ENCODE peak calls at places on chromosomes 16 and 17, in four cellular contexts. One of them, this sample, is unnamed.
A peak's percentile ranks its signal among the peaks of the same experiment; 100 is the strongest.

GRCh38 chr16:35841632-35842031 is 2382.2 kb downstream of the TP53TG3F start:
- DNase-seq in heart left ventricle: no peak
- DNase-seq in left ventricle myocardium inferior: no peak
- DNase-seq in lower lobe of right lung: no peak
- DNase-seq in this sample: no peak

GRCh38 chr17:80731255-80731840 is 186.7 kb downstream of the RPTOR start:
- DNase-seq in left ventricle myocardium inferior: no peak
- DNase-seq in heart left ventricle: no peak
- DNase-seq in lower lobe of right lung: no peak
- DNase-seq in this sample: no peak

GRCh38 chr17:38571833-38572274 is 33.9 kb downstream of the SRCIN1 start:
- DNase-seq in heart left ventricle: no peak
- DNase-seq in left ventricle myocardium inferior: no peak
- DNase-seq in lower lobe of right lung: no peak
- DNase-seq in this sample: no peak

GRCh38 chr16:84496991-84497390 is 7.5 kb downstream of the MEAK7 start:
- DNase-seq in lower lobe of right lung: no peak
- DNase-seq in heart left ventricle: no peak
- DNase-seq in left ventricle myocardium inferior: no peak
- DNase-seq in this sample: no peak

GRCh38 chr16:372584-372983 is 2.2 kb upstream of the MRPL28 start:
- DNase-seq in heart left ventricle: no peak
- DNase-seq in lower lobe of right lung: no peak
- DNase-seq in left ventricle myocardium inferior: no peak
- DNase-seq in this sample: no peak

GRCh38 chr17:39927928-39928867 is 666 bp downstream of the LRRC3C start:
- DNase-seq in heart left ventricle: peak; percentile 73
- DNase-seq in lower lobe of right lung: peak; percentile 71
- DNase-seq in left ventricle myocardium inferior: peak; percentile 51
- DNase-seq in this sample: no peak

GRCh38 chr17:64240741-64241347 is 22.2 kb downstream of the TEX2 start:
- DNase-seq in heart left ventricle: peak; percentile 64
- DNase-seq in lower lobe of right lung: no peak
- DNase-seq in left ventricle myocardium inferior: peak; percentile 50
- DNase-seq in this sample: no peak

GRCh38 chr17:68820825-68821481 is 134.2 kb downstream of the ABCA8 start:
- DNase-seq in heart left ventricle: no peak
- DNase-seq in left ventricle myocardium inferior: no peak
- DNase-seq in lower lobe of right lung: no peak
- DNase-seq in this sample: no peak

GRCh38 chr17:45977506-45977824 is 21.6 kb upstream of the STH start:
- DNase-seq in lower lobe of right lung: no peak
- DNase-seq in left ventricle myocardium inferior: no peak
- DNase-seq in heart left ventricle: no peak
- DNase-seq in this sample: no peak

GRCh38 chr16:79997257-79997656 is 396.7 kb upstream of the MAF start:
- DNase-seq in heart left ventricle: no peak
- DNase-seq in lower lobe of right lung: no peak
- DNase-seq in left ventricle myocardium inferior: no peak
- DNase-seq in this sample: no peak

GRCh38 chr16:2196162-2196980 is at the start of gene CASKIN1:
- DNase-seq in heart left ventricle: no peak
- DNase-seq in lower lobe of right lung: no peak
- DNase-seq in left ventricle myocardium inferior: no peak
- DNase-seq in this sample: no peak

GRCh38 chr16:9092282-9092962 is 978 bp downstream of the HAPSTR1 start:
- DNase-seq in lower lobe of right lung: peak; percentile 67
- DNase-seq in heart left ventricle: peak; percentile 72
- DNase-seq in left ventricle myocardium inferior: peak; percentile 63
- DNase-seq in this sample: peak; percentile 49

GRCh38 chr17:82110298-82110697 is 12.3 kb upstream of the FASN start:
- DNase-seq in lower lobe of right lung: no peak
- DNase-seq in heart left ventricle: no peak
- DNase-seq in left ventricle myocardium inferior: no peak
- DNase-seq in this sample: no peak

GRCh38 chr16:87324411-87325275 is 7.5 kb upstream of the C16orf95 start:
- DNase-seq in left ventricle myocardium inferior: no peak
- DNase-seq in lower lobe of right lung: no peak
- DNase-seq in heart left ventricle: peak; percentile 61
- DNase-seq in this sample: no peak

GRCh38 chr16:73000020-73000906 is 47.7 kb downstream of the ZFHX3 start:
- DNase-seq in heart left ventricle: no peak
- DNase-seq in left ventricle myocardium inferior: peak; percentile 51
- DNase-seq in lower lobe of right lung: no peak
- DNase-seq in this sample: no peak

GRCh38 chr17:21417921-21418320 is 41.8 kb downstream of the KCNJ12 start:
- DNase-seq in lower lobe of right lung: no peak
- DNase-seq in left ventricle myocardium inferior: peak; percentile 9
- DNase-seq in heart left ventricle: no peak
- DNase-seq in this sample: no peak

GRCh38 chr17:59527931-59528330 is 37.5 kb upstream of the DHX40 start:
- DNase-seq in lower lobe of right lung: no peak
- DNase-seq in left ventricle myocardium inferior: no peak
- DNase-seq in heart left ventricle: no peak
- DNase-seq in this sample: no peak

GRCh38 chr17:82734987-82735866 is at the start of gene FN3K:
- DNase-seq in lower lobe of right lung: peak; percentile 81
- DNase-seq in left ventricle myocardium inferior: peak; percentile 73
- DNase-seq in heart left ventricle: peak; percentile 80
- DNase-seq in this sample: no peak

GRCh38 chr17:58200024-58200633 is 7.6 kb downstream of the EPX start:
- DNase-seq in heart left ventricle: peak; percentile 67
- DNase-seq in left ventricle myocardium inferior: no peak
- DNase-seq in lower lobe of right lung: peak; percentile 77
- DNase-seq in this sample: peak; percentile 9

GRCh38 chr17:9828296-9829059 is 2.8 kb downstream of the GLP2R start:
- DNase-seq in lower lobe of right lung: no peak
- DNase-seq in left ventricle myocardium inferior: no peak
- DNase-seq in heart left ventricle: no peak
- DNase-seq in this sample: no peak

GRCh38 chr17:80718428-80718827 is 173.8 kb downstream of the RPTOR start:
- DNase-seq in left ventricle myocardium inferior: no peak
- DNase-seq in lower lobe of right lung: no peak
- DNase-seq in heart left ventricle: no peak
- DNase-seq in this sample: no peak

GRCh38 chr16:50272687-50273381 is 6.5 kb downstream of the ADCY7 start:
- DNase-seq in heart left ventricle: peak; percentile 35
- DNase-seq in left ventricle myocardium inferior: no peak
- DNase-seq in lower lobe of right lung: no peak
- DNase-seq in this sample: no peak

GRCh38 chr16:50273382-50273690 is 7.0 kb downstream of the ADCY7 start:
- DNase-seq in lower lobe of right lung: no peak
- DNase-seq in left ventricle myocardium inferior: no peak
- DNase-seq in heart left ventricle: peak; percentile 10
- DNase-seq in this sample: no peak

GRCh38 chr16:50270510-50271147 is 4.3 kb downstream of the ADCY7 start:
- DNase-seq in left ventricle myocardium inferior: no peak
- DNase-seq in lower lobe of right lung: peak; percentile 52
- DNase-seq in heart left ventricle: peak; percentile 23
- DNase-seq in this sample: no peak

GRCh38 chr16:50271148-50272041 is 5.0 kb downstream of the ADCY7 start:
- DNase-seq in left ventricle myocardium inferior: no peak
- DNase-seq in lower lobe of right lung: no peak
- DNase-seq in heart left ventricle: peak; percentile 49
- DNase-seq in this sample: no peak

DNA sequence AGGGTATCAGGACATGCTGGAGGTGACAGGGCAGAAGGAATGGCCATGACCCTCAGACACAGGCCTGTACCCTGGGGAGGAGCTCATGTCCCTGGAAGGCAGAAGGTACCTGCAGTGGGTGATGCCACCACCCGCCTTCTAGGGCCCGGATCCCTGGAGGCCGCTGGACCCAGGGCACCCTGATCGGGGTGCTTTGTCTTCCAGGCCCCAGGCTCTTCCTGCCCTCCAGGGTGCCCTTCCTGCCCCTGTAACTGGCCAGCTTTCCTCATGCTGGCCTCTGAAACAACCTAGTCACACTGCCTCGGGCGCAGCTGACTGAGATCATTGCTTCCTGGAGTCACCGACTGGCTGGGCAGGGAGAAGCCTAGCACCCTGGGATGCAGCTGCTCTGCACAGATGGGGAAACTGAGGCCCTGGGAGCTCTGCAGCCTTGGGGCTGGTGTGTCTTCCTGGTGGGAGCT is 5.8 kb downstream of the ADCY7 start:
- DNase-seq in left ventricle myocardium inferior: no peak
- DNase-seq in heart left ventricle: peak; percentile 43
- DNase-seq in lower lobe of right lung: no peak
- DNase-seq in this sample: no peak
- H3K4me1 ChIP-seq in left ventricle myocardium inferior: no peaks in the 10 kb centered on the region
- H3K4me1 ChIP-seq in heart left ventricle: peaks cover 8% of the 10 kb centered on the region
- H3K4me1 ChIP-seq in lower lobe of right lung: peaks cover 67% of the 10 kb centered on the region
- H3K4me1 ChIP-seq in this sample: peaks cover 85% of the 10 kb centered on the region

GRCh38 chr16:29744541-29745101 is 1.2 kb downstream of the C16orf54 start:
- DNase-seq in heart left ventricle: no peak
- DNase-seq in left ventricle myocardium inferior: no peak
- DNase-seq in lower lobe of right lung: no peak
- DNase-seq in this sample: no peak
- H3K27ac ChIP-seq in heart left ventricle: no peak overlapping the region
- H3K27ac ChIP-seq in left ventricle myocardium inferior: no peak overlapping the region
- H3K27ac ChIP-seq in lower lobe of right lung: peak overlapping the region; percentile 73
- H3K27ac ChIP-seq in this sample: peak overlapping the region; percentile 99

GRCh38 chr17:79305831-79306687 is 231.4 kb downstream of the ENGASE start:
- DNase-seq in left ventricle myocardium inferior: peak; percentile 41
- DNase-seq in heart left ventricle: no peak
- DNase-seq in lower lobe of right lung: no peak
- DNase-seq in this sample: no peak
- H3K4me3 ChIP-seq in left ventricle myocardium inferior: peak overlapping the region; percentile 44
- H3K4me3 ChIP-seq in heart left ventricle: no peak overlapping the region
- H3K4me3 ChIP-seq in lower lobe of right lung: no peak overlapping the region
- H3K4me3 ChIP-seq in this sample: no peak overlapping the region

GRCh38 chr17:27496005-27496404 is 39.8 kb downstream of the KSR1 start:
- DNase-seq in left ventricle myocardium inferior: no peak
- DNase-seq in lower lobe of right lung: no peak
- DNase-seq in heart left ventricle: no peak
- DNase-seq in this sample: no peak

GRCh38 chr17:27497696-27498095 is 41.4 kb downstream of the KSR1 start:
- DNase-seq in lower lobe of right lung: no peak
- DNase-seq in left ventricle myocardium inferior: no peak
- DNase-seq in heart left ventricle: no peak
- DNase-seq in this sample: no peak

GRCh38 chr17:27495460-27495859 is 39.2 kb downstream of the KSR1 start:
- DNase-seq in lower lobe of right lung: no peak
- DNase-seq in left ventricle myocardium inferior: no peak
- DNase-seq in heart left ventricle: no peak
- DNase-seq in this sample: no peak

GRCh38 chr17:27496971-27497370 is 40.7 kb downstream of the KSR1 start:
- DNase-seq in heart left ventricle: no peak
- DNase-seq in left ventricle myocardium inferior: no peak
- DNase-seq in lower lobe of right lung: no peak
- DNase-seq in this sample: no peak

GRCh38 chr17:27496501-27496943 is 40.3 kb downstream of the KSR1 start:
- DNase-seq in lower lobe of right lung: no peak
- DNase-seq in heart left ventricle: no peak
- DNase-seq in left ventricle myocardium inferior: no peak
- DNase-seq in this sample: no peak
- H3K4me1 ChIP-seq in lower lobe of right lung: peaks cover 61% of the 10 kb centered on the region
- H3K4me1 ChIP-seq in heart left ventricle: peaks cover 28% of the 10 kb centered on the region
- H3K4me1 ChIP-seq in left ventricle myocardium inferior: peaks cover 33% of the 10 kb centered on the region
- H3K4me1 ChIP-seq in this sample: no peaks in the 10 kb centered on the region

DNA sequence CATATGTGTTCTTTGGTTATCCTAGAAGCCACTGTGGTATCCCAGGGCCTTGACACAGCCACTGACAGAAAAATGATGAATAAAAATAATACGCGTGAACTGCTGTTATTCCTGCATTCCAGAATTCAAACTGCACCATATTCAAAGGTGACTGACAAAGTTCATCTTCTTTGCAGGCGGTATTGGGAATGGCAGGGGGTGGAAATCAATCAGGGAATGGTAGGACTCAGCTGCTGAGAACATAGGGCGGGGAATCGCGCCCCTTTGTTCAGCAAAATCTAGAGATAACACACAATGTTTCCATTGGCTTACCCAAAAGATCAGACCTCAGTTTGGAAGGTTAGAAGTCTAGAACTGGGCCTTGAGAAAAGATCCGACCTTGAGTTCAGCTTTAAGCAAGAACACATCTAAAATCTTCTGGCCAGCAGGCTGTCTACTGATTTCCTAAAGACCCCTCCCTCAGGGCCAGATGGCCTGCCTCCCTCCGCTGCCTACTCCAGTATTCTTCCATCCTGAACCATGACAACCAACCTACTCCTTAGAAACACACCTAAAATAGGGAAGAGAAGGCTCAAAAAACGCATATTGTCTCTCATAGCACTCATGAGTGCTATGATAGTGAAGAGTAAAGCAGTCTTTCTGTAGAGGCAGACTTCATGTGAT is 34.1 kb downstream of the CDK5R1 start:
- DNase-seq in lower lobe of right lung: no peak
- DNase-seq in heart left ventricle: no peak
- DNase-seq in left ventricle myocardium inferior: no peak
- DNase-seq in this sample: no peak
- H3K27ac ChIP-seq in lower lobe of right lung: no peak overlapping the region
- H3K27ac ChIP-seq in heart left ventricle: peak overlapping the region; percentile 46
- H3K27ac ChIP-seq in left ventricle myocardium inferior: no peak overlapping the region
- H3K27ac ChIP-seq in this sample: peak overlapping the region; percentile 69

DNA sequence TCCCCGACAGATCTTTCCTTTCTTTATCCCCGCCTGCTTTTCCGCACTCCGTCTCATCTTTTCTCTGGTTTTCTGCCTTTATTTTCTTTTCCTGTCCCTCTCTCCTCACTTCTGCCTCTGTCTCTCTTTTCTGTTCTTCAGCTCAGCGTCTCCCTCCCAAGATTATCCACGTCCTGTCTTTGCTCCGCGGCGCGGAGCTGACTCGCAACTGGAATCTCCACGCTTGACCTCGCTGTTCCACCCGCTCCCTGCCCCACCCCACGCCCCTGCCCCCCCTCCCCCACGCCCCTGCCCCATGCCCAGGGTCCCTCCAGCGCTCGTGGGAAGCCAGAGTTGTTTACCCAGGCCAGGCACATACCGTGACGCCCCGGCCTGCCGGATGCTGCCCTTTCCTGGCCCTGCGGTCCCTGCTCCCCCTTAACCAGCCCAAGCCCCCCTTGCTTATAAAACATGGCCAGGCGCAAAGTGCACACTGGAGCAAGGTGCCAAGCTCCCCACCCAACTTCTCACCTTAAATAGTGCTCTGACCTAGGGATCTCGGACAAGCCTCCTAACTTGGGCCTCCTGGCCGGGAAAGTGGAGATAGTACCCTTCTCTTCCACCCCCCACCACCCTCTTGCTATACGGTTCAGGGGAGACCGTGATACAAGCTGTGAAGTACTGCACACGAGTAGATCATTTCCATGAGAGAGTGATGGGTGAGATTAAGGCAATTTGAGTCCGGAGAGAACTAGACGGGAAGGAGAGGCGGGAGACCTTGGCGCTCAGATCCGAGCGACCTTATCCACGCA is 4.7 kb upstream of the LHX1 start:
- DNase-seq in lower lobe of right lung: no peak
- DNase-seq in heart left ventricle: no peak
- DNase-seq in left ventricle myocardium inferior: no peak
- DNase-seq in this sample: no peak
- H3K4me3 ChIP-seq in lower lobe of right lung: peak overlapping the region; percentile 34
- H3K4me3 ChIP-seq in heart left ventricle: peak overlapping the region; percentile 8
- H3K4me3 ChIP-seq in left ventricle myocardium inferior: peak overlapping the region; percentile 43
- H3K4me3 ChIP-seq in this sample: no peak overlapping the region

GRCh38 chr16:27234171-27234570 is 30.8 kb downstream of the KDM8 start:
- DNase-seq in left ventricle myocardium inferior: no peak
- DNase-seq in heart left ventricle: no peak
- DNase-seq in lower lobe of right lung: peak; percentile 26
- DNase-seq in this sample: no peak
- H3K4me1 ChIP-seq in left ventricle myocardium inferior: peaks cover 63% of the 10 kb centered on the region
- H3K4me1 ChIP-seq in heart left ventricle: peaks cover 45% of the 10 kb centered on the region
- H3K4me1 ChIP-seq in lower lobe of right lung: peaks cover 82% of the 10 kb centered on the region
- H3K4me1 ChIP-seq in this sample: peaks cover 90% of the 10 kb centered on the region

GRCh38 chr16:50040028-50040427 is 15.0 kb downstream of the CNEP1R1 start:
- DNase-seq in heart left ventricle: no peak
- DNase-seq in left ventricle myocardium inferior: no peak
- DNase-seq in lower lobe of right lung: peak; percentile 49
- DNase-seq in this sample: no peak
- H3K27ac ChIP-seq in heart left ventricle: no peak overlapping the region
- H3K27ac ChIP-seq in left ventricle myocardium inferior: peak overlapping the region; percentile 22
- H3K27ac ChIP-seq in lower lobe of right lung: no peak overlapping the region
- H3K27ac ChIP-seq in this sample: no peak overlapping the region